ENCODE peak calls at places on chromosomes 7 and 10, in six cellular contexts. O, Y, E, P, B and C are unnamed samples. For H3K27me3, the result is how much of the 10 kb centered on the place peaks cover.

GRCh38 chr10:69375307-69376151 is 41.2 kb downstream of the TACR2 start:
- DNase-seq in O (no peak), Y (no peak), E (no peak), P (peak), B (peak), C (peak)

GRCh38 chr10:18260308-18260971 is 120.2 kb downstream of the CACNB2 start:
- DNase-seq in O (no peak), Y (no peak), E (no peak), P (no peak), B (peak), C (no peak)

GRCh38 chr10:29957887-29958330 is 101.5 kb downstream of the JCAD start:
- DNase-seq in O (no peak), Y (no peak), E (no peak), P (peak), B (no peak), C (no peak)

GRCh38 chr7:121793716-121794115 is 79.2 kb upstream of the PTPRZ1 start:
- DNase-seq in O (no peak), Y (no peak), E (no peak), P (no peak), B (no peak), C (no peak)

GRCh38 chr7:45236666-45237065 is 79.1 kb downstream of the RAMP3 start:
- DNase-seq in O (no peak), Y (no peak), E (no peak), P (no peak), B (no peak), C (no peak)

GRCh38 chr7:25180946-25181345 is 47.3 kb downstream of the NPVF start:
- DNase-seq in O (no peak), Y (no peak), E (no peak), P (no peak), B (peak), C (no peak)

GRCh38 chr7:95367606-95368005 is 28.6 kb downstream of the PON3 start:
- DNase-seq in O (no peak), Y (no peak), E (no peak), P (no peak), B (no peak), C (no peak)

GRCh38 chr7:79495544-79496272 is 42.2 kb upstream of the MAGI2 start:
- DNase-seq in O (no peak), Y (no peak), E (no peak), P (no peak), B (no peak), C (no peak)

GRCh38 chr7:158868754-158869410 is 12.5 kb downstream of the DYNC2I1 start:
- DNase-seq in O (peak), Y (peak), E (no peak), P (no peak), B (no peak), C (no peak)

GRCh38 chr10:121340176-121340850 is 257.9 kb downstream of the FGFR2 start:
- DNase-seq in O (no peak), Y (no peak), E (no peak), P (no peak), B (peak), C (peak)

GRCh38 chr7:84412161-84412969 is 217.8 kb upstream of the SEMA3A start:
- DNase-seq in O (no peak), Y (no peak), E (no peak), P (no peak), B (peak), C (no peak)

GRCh38 chr10:17229967-17230682 is 2.1 kb downstream of the VIM start:
- DNase-seq in O (peak), Y (peak), E (peak), P (peak), B (peak), C (peak)

GRCh38 chr7:35551682-35552081 is 143.3 kb downstream of the HERPUD2 start:
- DNase-seq in O (no peak), Y (no peak), E (no peak), P (no peak), B (no peak), C (peak)

GRCh38 chr7:98369726-98370125 is 31.2 kb downstream of the BAIAP2L1 start:
- DNase-seq in O (no peak), Y (no peak), E (no peak), P (no peak), B (no peak), C (no peak)

GRCh38 chr10:110169586-110169985 is 37.8 kb upstream of the MXI1 start:
- DNase-seq in O (no peak), Y (no peak), E (no peak), P (no peak), B (no peak), C (no peak)

GRCh38 chr7:53326634-53327033 is 291.2 kb downstream of the POM121L12 start:
- DNase-seq in O (no peak), Y (no peak), E (no peak), P (no peak), B (peak), C (peak)

GRCh38 chr7:91228327-91228726 is 35.9 kb upstream of the FZD1 start:
- DNase-seq in O (no peak), Y (no peak), E (no peak), P (no peak), B (no peak), C (no peak)

GRCh38 chr7:68787586-68787985 is 810.7 kb upstream of the AUTS2 start:
- DNase-seq in O (no peak), Y (no peak), E (no peak), P (no peak), B (peak), C (no peak)

GRCh38 chr7:108079291-108080057 is 50.7 kb downstream of the LAMB4 start:
- DNase-seq in O (peak), Y (no peak), E (no peak), P (no peak), B (no peak), C (no peak)

GRCh38 chr10:29254123-29255046 is 34.5 kb upstream of the LYZL1 start:
- DNase-seq in O (peak), Y (peak), E (peak), P (no peak), B (peak), C (no peak)

GRCh38 chr10:73857446-73857845 is 16.9 kb downstream of the CAMK2G start:
- DNase-seq in O (no peak), Y (no peak), E (no peak), P (no peak), B (no peak), C (no peak)

GRCh38 chr7:75937958-75938786 is 23.2 kb downstream of the POR start:
- DNase-seq in O (peak), Y (no peak), E (no peak), P (peak), B (peak), C (no peak)

GRCh38 chr7:1046722-1047679 is 2.7 kb downstream of the GPR146 start:
- DNase-seq in O (peak), Y (no peak), E (no peak), P (no peak), B (no peak), C (no peak)

GRCh38 chr7:29270579-29270978 is 76.0 kb downstream of the CHN2 start:
- DNase-seq in O (no peak), Y (no peak), E (no peak), P (no peak), B (no peak), C (no peak)

GRCh38 chr7:105648561-105649401 is 67.5 kb upstream of the EFCAB10 start:
- DNase-seq in O (peak), Y (no peak), E (no peak), P (no peak), B (peak), C (no peak)

GRCh38 chr10:3486346-3487065 is 298.5 kb downstream of the KLF6 start:
- DNase-seq in O (peak), Y (no peak), E (no peak), P (no peak), B (peak), C (peak)

GRCh38 chr7:140242057-140243031 is 65.6 kb upstream of the KDM7A start:
- DNase-seq in O (peak), Y (no peak), E (peak), P (no peak), B (no peak), C (no peak)

GRCh38 chr10:119364941-119365340 is 157.6 kb downstream of the GRK5 start:
- DNase-seq in O (peak), Y (no peak), E (no peak), P (no peak), B (no peak), C (no peak)

DNA sequence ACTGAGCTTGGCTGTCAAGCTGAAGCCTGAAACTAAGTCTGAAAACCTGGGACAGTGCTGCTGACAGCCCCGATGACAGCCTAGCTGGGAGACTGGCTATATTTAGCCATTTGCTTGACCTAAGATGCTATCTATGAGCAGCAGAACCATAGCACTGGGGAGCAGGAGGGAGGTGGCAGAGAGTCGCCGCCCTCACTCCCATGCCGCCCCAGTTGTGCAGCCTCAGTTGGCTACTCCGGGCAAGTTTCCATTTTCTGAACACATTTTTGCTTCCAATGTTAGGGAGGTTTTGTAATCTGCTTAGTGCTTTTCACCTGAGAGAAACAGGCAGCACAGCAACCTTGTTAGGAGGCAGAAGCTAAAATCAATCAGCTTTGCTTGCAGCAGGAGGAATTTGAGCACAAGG is 20.5 kb upstream of the C10orf71 start:
- DNase-seq in O (peak), Y (no peak), E (no peak), P (no peak), B (no peak), C (no peak)
- H3K27me3 ChIP-seq in O (under half), Y (under half), E (under half), P (under half), B (under half), C (under half)

DNA sequence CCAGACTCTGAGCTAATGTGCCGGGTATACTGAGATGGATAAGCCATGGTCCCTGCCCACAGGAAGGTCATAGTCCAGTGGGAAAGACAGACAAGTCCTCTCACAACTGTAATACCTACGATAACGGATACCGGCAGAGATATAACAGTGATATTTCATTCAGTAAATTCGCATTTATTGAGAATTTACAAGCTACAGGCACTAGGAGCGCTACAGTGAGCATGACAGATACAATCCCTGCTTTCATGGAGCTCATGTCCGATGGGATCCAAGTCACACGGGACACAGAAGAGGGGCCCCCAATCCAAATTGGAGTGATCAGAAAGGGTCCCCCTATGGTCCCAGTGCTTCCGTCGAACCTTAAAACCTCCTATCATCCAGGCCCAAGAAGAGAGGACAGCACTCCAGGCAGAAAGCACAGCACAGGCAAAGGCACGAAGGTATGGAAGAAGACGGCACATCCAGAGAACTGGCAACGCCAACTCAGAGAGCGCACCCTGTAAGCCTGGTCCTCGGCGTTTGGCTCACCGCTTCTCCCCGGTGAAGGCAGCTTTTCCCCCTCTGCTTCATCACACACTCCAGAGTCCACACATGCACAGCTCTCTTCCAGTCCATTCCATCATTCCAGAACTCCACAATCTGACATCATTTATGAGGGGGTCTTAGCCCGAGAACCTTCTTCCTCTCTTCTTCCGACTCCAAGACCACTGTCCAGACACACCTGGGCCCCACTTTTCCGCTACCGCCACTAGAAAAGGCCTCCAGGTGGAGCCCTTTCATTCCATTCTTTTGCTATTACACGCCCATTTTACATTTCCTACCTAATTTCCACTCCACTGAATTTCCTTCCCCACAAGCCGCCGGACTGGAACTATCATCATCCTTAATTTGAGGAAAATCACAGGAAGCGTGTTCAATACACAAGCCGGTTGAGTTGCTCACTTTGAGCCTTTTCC is 47.8 kb upstream of the NKX2-3 start:
- DNase-seq in O (no peak), Y (no peak), E (no peak), P (no peak), B (peak), C (peak)
- H3K27me3 ChIP-seq in O (half or more), Y (under half), E (under half), P (under half), B (half or more), C (under half)

GRCh38 chr10:128058106-128058745 is 68.0 kb downstream of the MKI67 start:
- DNase-seq in O (no peak), Y (no peak), E (no peak), P (no peak), B (no peak), C (no peak)
- H3K27me3 ChIP-seq in O (under half), Y (under half), E (under half), P (under half), B (under half), C (under half)

DNA sequence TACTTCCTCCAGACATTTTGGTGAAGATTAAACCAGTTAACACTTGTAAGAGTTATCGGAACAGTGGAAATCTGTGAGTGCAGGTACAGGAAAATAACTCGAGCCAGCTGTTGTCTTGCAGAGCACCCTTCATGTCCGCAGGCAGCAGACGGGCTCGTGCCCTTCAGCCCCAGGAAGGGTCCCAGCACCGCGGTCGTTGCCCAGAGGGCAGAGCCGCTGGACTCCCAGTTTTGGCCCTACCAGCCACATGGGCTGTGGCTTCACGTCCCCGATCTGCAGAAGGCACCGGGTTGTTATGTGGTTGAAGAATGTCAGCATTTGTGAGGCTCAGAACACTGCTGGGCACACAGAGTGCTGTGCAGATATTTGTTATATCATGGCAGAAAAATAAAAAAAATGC is 7.2 kb upstream of the ADARB2 start:
- DNase-seq in O (no peak), Y (no peak), E (no peak), P (no peak), B (no peak), C (no peak)
- H3K27me3 ChIP-seq in O (under half), Y (under half), E (under half), P (under half), B (under half), C (under half)

DNA sequence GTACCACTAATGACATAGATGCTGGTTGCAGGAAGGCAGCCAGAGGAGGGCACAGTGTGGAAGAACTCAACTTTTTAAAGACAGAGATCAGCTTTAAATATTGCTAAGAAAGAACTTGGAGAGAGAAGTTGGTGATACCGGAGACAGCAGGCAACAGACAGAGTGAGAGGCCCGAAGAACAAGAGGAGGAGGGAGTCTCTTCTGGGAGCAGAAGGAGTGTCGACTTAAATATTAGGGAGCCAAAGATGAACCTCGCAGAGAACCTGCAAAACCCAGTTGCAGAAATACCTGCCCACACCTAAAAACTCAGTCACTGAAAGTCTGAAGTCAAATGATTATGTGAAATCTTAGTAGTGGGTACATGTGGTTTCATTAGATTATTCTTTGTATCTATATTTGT is 3.4 kb upstream of the WDR86 start:
- DNase-seq in O (no peak), Y (no peak), E (no peak), P (no peak), B (no peak), C (no peak)
- H3K27me3 ChIP-seq in O (half or more), Y (under half), E (under half), P (under half), B (half or more), C (under half)